ENCODE peak calls at places on chromosome 22, in five cellular contexts. J is foreskin fibroblast; U is ovary; I is CD8-positive, alpha-beta T cell; Y is BE2C. N is an unnamed sample.

GRCh38 chr22:40036591-40037225 is 42.0 kb downstream of the FAM83F start:
- DNase-seq in J (peak), U (no peak), I (peak), Y (peak), N (peak)

GRCh38 chr22:27224485-27225364 is 567.3 kb downstream of the MIAT start:
- DNase-seq in J (no peak), Y (peak), I (no peak), U (peak), N (no peak)

GRCh38 chr22:50627452-50627913 is 469 bp downstream of the ARSA start:
- DNase-seq in J (peak), Y (peak), I (no peak), U (peak), N (no peak)

GRCh38 chr22:27801616-27802388 is at the start of gene MN1:
- DNase-seq in I (peak), J (peak), U (peak), Y (no peak), N (peak)

GRCh38 chr22:29717789-29718188 is 2.0 kb upstream of the CABP7 start:
- DNase-seq in I (no peak), Y (no peak), U (no peak), J (no peak), N (no peak)

GRCh38 chr22:22161924-22162851 is 82.4 kb upstream of the VPREB1 start:
- DNase-seq in J (no peak), U (no peak), I (no peak), Y (no peak), N (peak)

GRCh38 chr22:27919222-27919942 is at the start of gene PITPNB:
- DNase-seq in U (peak), J (peak), I (peak), Y (peak), N (peak)

GRCh38 chr22:39384750-39385480 is 14.7 kb upstream of the TAB1 start:
- DNase-seq in Y (peak), I (no peak), U (no peak), J (peak), N (no peak)

GRCh38 chr22:42375982-42376381 is 56.2 kb downstream of the NFAM1 start:
- DNase-seq in J (no peak), U (no peak), I (no peak), Y (no peak), N (no peak)

GRCh38 chr22:32341122-32341740 is 16.4 kb upstream of the RFPL3 start:
- DNase-seq in I (no peak), U (no peak), Y (no peak), J (no peak), N (no peak)

GRCh38 chr22:30777589-30777988 is 82.9 kb downstream of the OSBP2 start:
- DNase-seq in Y (no peak), I (no peak), U (no peak), J (no peak), N (no peak)

GRCh38 chr22:29031236-29031982 is 30.2 kb downstream of the C22orf31 start:
- DNase-seq in Y (peak), J (peak), U (peak), I (no peak), N (no peak)

GRCh38 chr22:41909290-41910049 is 5.4 kb downstream of the SHISA8 start:
- DNase-seq in Y (no peak), U (no peak), J (no peak), I (no peak), N (no peak)

GRCh38 chr22:48055827-48056226 is 1293.4 kb downstream of the TBC1D22A start:
- DNase-seq in J (no peak), U (no peak), Y (no peak), I (no peak), N (no peak)

GRCh38 chr22:23530106-23530505 is 50.0 kb downstream of the IGLL1 start:
- DNase-seq in Y (no peak), U (peak), I (no peak), J (no peak), N (no peak)

DNA sequence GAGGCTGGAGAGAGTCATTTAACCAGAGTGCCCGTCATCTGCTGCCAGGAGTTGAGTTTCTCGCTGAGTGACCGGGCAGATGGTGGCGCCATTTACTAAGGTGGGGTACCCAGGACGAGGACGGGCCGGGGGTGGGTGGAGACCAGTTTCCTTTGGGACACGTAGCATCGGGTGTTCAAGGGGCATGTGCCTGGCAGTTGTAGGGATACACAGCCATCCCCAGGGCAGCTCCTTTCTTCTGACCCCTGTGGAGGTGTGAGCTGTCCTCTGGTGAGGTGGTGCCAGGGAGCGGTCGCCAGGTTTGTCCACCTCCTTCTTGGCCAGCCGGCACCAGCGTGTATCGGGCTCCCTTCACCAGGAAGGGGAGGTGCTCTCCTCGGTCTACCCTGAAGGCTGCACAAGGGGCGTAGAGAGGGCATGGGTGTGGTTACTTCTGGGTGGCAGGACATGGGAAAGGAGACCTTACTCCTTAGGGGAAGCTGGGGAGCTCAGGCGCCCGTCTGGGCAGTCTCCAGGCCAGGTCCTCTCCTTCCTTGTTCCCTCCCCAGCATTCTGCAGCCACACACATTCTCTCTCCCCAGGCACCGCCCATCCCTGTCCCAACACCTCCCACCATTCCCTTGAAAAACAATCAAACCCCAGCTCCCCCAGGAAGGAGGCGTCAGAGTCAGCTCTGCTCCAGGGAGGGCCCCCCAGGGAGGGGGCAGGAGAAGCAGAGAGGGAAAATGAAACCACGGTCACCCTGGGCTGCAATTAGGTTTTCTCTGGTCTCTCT is 10.3 kb upstream of the MB start:
- DNase-seq in J (peak), Y (peak), I (peak), U (peak), N (peak)
- TF ChIP-seq CTCF in J (peak), Y (peak), I (no peak), U (peak), N (peak)

GRCh38 chr22:24942301-24942700 is 4.2 kb downstream of the LHFPL7 start:
- DNase-seq in I (no peak), J (no peak), Y (no peak), U (no peak), N (no peak)

GRCh38 chr22:24935771-24936483 is 10.6 kb downstream of the LHFPL7 start:
- DNase-seq in U (no peak), J (no peak), I (no peak), Y (no peak), N (no peak)

GRCh38 chr22:24938741-24939341 is 7.7 kb downstream of the LHFPL7 start:
- DNase-seq in I (no peak), U (no peak), J (peak), Y (peak), N (peak)

DNA sequence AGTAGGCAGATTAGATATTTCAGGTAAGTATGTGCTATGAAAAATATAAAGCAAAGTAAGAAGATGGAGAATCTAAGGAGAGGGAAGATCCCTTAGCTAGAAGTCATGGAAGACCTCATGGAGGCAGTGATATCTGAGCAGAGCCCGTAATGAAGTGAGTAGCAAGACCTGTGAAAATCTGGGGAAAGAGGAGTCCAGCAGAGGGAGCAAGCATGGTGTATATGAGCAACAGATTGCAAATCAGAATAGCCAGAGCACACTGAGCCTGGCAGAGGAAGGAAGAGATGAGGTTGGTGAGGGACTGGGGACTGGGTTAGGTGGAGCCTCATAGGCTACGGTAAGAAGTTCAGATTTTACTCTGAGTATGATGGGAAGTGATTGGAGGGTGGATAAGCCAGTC is 9.4 kb downstream of the LHFPL7 start:
- DNase-seq in Y (peak), J (peak), I (no peak), U (no peak), N (no peak)
- TF ChIP-seq CTCF in Y (peak), J (peak), I (no peak), U (no peak), N (no peak)

GRCh38 chr22:46035742-46036557 is 59.0 kb upstream of the WNT7B start:
- DNase-seq in J (peak), I (peak), Y (peak), U (peak), N (peak)

GRCh38 chr22:46038516-46039430 is 61.8 kb upstream of the WNT7B start:
- DNase-seq in J (no peak), U (peak), I (no peak), Y (peak), N (no peak)

GRCh38 chr22:46035380-46035741 is 58.4 kb upstream of the WNT7B start:
- DNase-seq in I (no peak), J (no peak), Y (no peak), U (no peak), N (no peak)

GRCh38 chr22:46038174-46038487 is 61.2 kb upstream of the WNT7B start:
- DNase-seq in Y (no peak), I (no peak), J (no peak), U (no peak), N (no peak)

GRCh38 chr22:46036558-46037408 is 59.8 kb upstream of the WNT7B start:
- DNase-seq in I (peak), Y (peak), J (peak), U (peak), N (no peak)
- TF ChIP-seq CTCF in I (peak), Y (peak), J (no peak), U (no peak), N (peak)

DNA sequence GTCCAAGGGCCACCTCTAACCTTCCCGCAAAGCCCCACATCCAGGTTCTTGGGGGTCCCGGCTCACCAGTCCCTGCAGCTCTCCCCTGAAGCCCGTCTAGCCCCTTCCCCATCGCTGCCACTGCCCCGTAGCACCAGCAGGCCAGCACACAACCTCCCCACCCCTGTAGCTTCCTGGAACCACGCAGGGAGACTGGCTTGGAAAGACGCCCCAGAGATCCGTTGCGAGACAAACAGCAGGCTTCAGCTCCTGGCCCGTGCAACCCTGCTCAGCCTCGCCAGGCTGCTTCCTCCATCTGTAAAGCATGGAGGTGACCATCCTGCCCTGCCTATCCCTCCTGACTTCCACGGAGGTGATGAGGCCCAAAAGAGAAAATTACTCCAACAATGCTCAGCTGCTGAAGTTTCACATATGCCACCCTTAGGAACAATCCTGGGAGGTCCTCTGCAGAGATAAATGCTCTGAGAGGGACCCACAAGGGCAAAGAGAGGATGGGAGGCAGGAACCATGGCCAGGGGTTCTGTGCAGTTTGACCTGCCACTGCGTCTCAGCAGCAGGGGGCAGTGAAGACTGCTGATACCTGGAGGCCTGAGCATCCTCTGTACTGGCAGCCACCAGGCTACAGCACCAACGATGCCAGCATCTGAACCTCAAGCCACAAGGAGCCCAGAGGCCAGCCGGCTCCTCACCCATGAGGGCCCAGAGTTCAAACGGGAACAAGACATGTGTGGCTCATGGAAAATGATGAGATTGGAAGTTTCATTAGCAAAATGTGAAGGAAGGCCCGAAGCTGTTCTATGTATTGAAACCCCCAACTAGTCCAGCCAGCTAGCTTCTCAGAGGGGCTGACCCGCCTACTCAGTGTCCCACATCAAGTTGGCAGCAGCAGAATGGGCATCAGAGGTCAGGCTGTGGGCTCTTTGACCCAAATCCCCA is 16.1 kb downstream of the DGCR2 start:
- DNase-seq in I (peak), U (no peak), J (no peak), Y (peak), N (no peak)
- TF ChIP-seq CTCF in I (peak), U (no peak), J (no peak), Y (peak), N (peak)

DNA sequence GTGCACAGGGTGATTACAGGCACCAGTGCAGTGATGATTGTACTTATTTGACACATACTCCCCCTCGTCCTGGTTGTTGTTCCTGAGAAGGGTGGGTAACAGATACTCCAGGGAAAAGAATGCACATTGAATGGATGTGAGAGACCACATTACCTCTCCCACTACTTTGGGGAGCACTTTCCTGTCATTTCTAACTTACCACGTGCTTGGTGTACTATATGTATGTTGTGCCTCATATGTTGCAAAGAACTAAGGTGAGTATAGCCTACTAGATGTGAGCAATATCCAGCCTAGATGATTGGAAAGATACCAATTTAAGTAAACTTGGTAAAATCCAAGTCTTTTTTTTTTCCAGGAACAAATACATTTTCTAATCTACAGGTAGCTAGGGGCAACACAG is 14.3 kb upstream of the SCARF2 start:
- DNase-seq in Y (no peak), J (no peak), I (no peak), U (no peak), N (no peak)
- TF ChIP-seq CTCF in Y (no peak), J (no peak), I (no peak), U (no peak), N (no peak)

GRCh38 chr22:37366601-37367000 is 60.7 kb downstream of the ELFN2 start:
- DNase-seq in J (no peak), U (no peak), I (no peak), Y (no peak), N (no peak)

GRCh38 chr22:37365950-37366349 is 61.3 kb downstream of the ELFN2 start:
- DNase-seq in Y (no peak), J (no peak), U (no peak), I (no peak), N (no peak)

GRCh38 chr22:37368058-37368457 is 59.2 kb downstream of the ELFN2 start:
- DNase-seq in I (no peak), U (no peak), Y (no peak), J (no peak), N (no peak)

GRCh38 chr22:37362618-37363017 is 64.7 kb downstream of the ELFN2 start:
- DNase-seq in U (no peak), Y (no peak), J (peak), I (no peak), N (no peak)

GRCh38 chr22:37363593-37363992 is 63.7 kb downstream of the ELFN2 start:
- DNase-seq in U (no peak), J (no peak), Y (no peak), I (no peak), N (no peak)
- TF ChIP-seq CTCF in U (no peak), J (no peak), Y (no peak), I (no peak), N (no peak)

N was measured in GM13977.